ENCODE peak calls at places on chromosomes 3 and 15, in five cellular contexts. One of them, this sample, is unnamed.

GRCh38 chr3:116226245-116226644 is 219.0 kb downstream of the LSAMP start:
- DNase-seq in HepG2: no peak
- DNase-seq in A549: no peak
- DNase-seq in K562: no peak
- DNase-seq in GM12878: no peak
- DNase-seq in this sample: no peak

GRCh38 chr15:55084216-55084615 is 112.5 kb downstream of the RSL24D1 start:
- DNase-seq in K562: no peak
- DNase-seq in A549: no peak
- DNase-seq in HepG2: no peak
- DNase-seq in GM12878: no peak
- DNase-seq in this sample: no peak

GRCh38 chr3:50272911-50273688 is 4.2 kb downstream of the SEMA3B start:
- DNase-seq in K562: peak
- DNase-seq in A549: peak
- DNase-seq in HepG2: peak
- DNase-seq in GM12878: peak
- DNase-seq in this sample: peak

GRCh38 chr3:102225407-102226132 is 209.2 kb upstream of the ZPLD1 start:
- DNase-seq in A549: peak
- DNase-seq in GM12878: peak
- DNase-seq in K562: peak
- DNase-seq in HepG2: peak
- DNase-seq in this sample: peak

GRCh38 chr15:58546635-58547627 is 115.1 kb downstream of the LIPC start:
- DNase-seq in K562: peak
- DNase-seq in HepG2: peak
- DNase-seq in GM12878: no peak
- DNase-seq in A549: peak
- DNase-seq in this sample: no peak

GRCh38 chr3:129462365-129462968 is 22.4 kb downstream of the IFT122 start:
- DNase-seq in A549: no peak
- DNase-seq in K562: peak
- DNase-seq in HepG2: no peak
- DNase-seq in GM12878: no peak
- DNase-seq in this sample: no peak

GRCh38 chr3:52095990-52096775 is 39.8 kb upstream of the DUSP7 start:
- DNase-seq in GM12878: no peak
- DNase-seq in A549: no peak
- DNase-seq in K562: no peak
- DNase-seq in HepG2: no peak
- DNase-seq in this sample: no peak

GRCh38 chr3:102478160-102478559 is 43.3 kb downstream of the ZPLD1 start:
- DNase-seq in A549: no peak
- DNase-seq in HepG2: no peak
- DNase-seq in K562: no peak
- DNase-seq in GM12878: no peak
- DNase-seq in this sample: no peak

GRCh38 chr3:179794355-179794754 is 141.5 kb downstream of the USP13 start:
- DNase-seq in K562: no peak
- DNase-seq in HepG2: no peak
- DNase-seq in A549: no peak
- DNase-seq in GM12878: no peak
- DNase-seq in this sample: no peak

DNA sequence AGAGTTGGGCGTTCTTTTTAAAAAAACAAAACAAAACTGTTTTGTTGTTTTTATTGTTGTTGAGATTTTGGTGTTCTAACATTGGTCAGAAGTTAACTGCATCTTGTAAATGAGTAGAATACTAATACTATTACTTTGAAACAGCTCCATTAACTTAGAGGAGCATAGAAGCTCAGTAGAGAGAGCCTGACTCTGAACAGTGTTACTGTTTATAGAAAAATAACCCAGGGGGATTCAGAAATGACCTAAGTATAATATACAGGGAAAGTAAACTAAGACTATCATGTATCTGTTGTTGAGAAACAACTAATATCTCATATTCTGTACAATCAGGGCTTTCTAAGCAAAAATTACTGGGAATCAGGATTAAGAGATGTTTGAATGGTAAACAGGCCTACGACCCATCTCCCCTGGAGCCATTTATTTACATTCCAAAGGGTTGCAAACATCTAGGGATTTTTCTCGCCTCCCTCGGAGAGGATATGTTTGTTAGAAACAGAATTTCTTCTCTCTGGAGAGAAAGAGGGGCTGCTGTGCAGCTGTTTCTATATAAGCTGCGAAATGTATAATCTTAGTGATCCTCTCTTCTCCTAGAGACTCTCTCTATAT is 827.4 kb upstream of the DPPA4 start:
- DNase-seq in GM12878: no peak
- DNase-seq in A549: peak
- DNase-seq in K562: no peak
- DNase-seq in HepG2: no peak
- DNase-seq in this sample: peak
- TF ChIP-seq JUNB in GM12878: no peak
- TF ChIP-seq JUNB in A549: no peak
- TF ChIP-seq JUNB in K562: no peak
- TF ChIP-seq JUNB in HepG2: no peak
- TF ChIP-seq JUNB in this sample: no peak

DNA sequence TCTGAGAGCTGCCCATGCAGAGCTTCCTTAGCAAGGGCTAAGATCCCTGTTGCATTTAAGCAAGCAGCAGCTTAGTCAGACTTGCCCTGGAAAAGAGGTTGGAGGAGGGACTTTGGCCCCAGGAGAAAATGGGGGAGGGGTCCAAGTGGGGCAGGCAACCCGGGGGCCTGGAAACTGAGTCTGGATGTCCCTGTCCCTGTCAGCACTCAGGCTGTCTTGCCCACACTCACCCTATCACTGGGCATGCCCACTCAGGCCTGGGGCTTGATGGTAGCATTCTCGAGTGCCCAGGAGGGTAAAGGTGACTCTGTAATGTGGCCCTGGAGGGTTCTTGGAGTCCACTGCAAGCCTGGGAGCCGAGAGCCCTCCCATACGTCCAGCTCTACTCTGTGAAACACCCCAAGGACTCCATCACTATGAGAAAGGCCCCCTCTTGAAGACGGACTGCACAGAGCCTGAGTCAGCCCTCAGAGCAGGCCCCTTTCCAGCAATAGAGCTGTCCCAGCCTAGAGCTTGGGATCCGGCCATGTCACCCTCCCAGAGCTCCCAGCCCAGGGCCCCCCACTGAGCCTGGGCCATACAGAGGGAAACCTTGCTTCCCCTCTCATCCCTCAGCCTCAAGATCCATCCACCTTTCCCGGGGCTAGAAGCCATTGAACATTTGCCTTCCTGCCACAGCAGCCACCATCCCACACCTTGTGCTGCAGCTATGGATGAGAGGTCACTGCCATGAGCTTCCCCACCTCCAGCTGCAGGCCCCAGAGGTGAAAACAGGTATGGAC is 13.4 kb downstream of the MYL3 start:
- DNase-seq in HepG2: no peak
- DNase-seq in K562: no peak
- DNase-seq in GM12878: no peak
- DNase-seq in A549: no peak
- DNase-seq in this sample: no peak
- TF ChIP-seq JUNB in HepG2: no peak
- TF ChIP-seq JUNB in K562: no peak
- TF ChIP-seq JUNB in GM12878: no peak
- TF ChIP-seq JUNB in A549: no peak
- TF ChIP-seq JUNB in this sample: no peak

DNA sequence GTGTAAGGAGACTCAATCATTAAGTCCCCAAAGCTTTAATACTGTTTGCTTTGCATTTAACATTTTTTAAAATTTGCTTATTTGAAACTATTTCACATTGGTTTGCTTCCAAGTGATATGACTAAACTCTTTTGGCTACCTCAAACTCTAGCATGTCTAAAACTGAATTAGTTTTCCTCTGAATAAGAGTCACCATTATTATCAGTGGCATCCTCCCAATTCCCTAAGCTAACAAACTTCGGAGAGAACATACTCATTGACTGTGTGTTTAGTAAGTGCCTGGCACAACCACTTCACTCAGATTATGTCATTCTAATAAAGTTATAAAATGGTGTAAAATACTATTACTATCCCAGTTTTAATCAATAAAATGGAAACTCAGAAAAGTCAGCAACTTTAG is 21.9 kb downstream of the ATOSA start:
- DNase-seq in HepG2: no peak
- DNase-seq in K562: no peak
- DNase-seq in A549: no peak
- DNase-seq in GM12878: no peak
- DNase-seq in this sample: no peak
- TF ChIP-seq JUNB in HepG2: no peak
- TF ChIP-seq JUNB in K562: no peak
- TF ChIP-seq JUNB in A549: no peak
- TF ChIP-seq JUNB in GM12878: no peak
- TF ChIP-seq JUNB in this sample: no peak

DNA sequence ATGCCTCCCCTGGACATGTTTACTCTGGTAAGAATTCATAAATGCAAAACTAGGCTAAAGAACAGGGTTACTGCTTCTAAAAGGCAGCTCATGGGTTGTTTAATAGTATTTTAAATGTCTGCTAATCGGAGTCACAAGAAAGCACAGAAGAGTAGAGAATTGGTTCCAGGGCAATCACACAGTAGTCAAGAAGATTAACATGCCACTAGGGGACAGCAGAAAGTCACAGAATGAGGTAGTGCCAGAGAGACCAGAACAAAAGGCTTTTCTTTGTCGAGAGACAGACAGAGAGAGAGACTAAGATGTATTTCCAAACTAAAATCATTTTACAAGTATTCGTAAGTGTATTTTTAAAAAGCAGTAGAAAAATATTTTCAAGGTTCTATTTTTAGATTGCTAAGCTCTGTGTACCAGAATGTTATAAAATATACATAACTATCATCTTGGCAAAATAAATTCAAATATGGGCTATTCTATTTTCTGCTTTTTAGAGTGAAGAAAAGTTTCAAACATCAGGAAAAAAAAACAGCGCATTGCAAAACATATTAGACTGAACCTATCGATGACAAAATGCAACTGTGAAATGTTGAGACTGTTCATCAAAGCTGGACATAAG is 78.3 kb upstream of the CDIN1 start:
- DNase-seq in HepG2: peak
- DNase-seq in GM12878: peak
- DNase-seq in K562: peak
- DNase-seq in A549: peak
- DNase-seq in this sample: peak
- TF ChIP-seq JUNB in HepG2: no peak
- TF ChIP-seq JUNB in GM12878: no peak
- TF ChIP-seq JUNB in K562: no peak
- TF ChIP-seq JUNB in A549: no peak
- TF ChIP-seq JUNB in this sample: no peak

GRCh38 chr3:121834079-121834730 is 655 bp downstream of the IQCB1 start:
- DNase-seq in HepG2: peak
- DNase-seq in K562: peak
- DNase-seq in A549: no peak
- DNase-seq in GM12878: no peak
- DNase-seq in this sample: peak

GRCh38 chr3:121836069-121836468 is 1.1 kb downstream of the EAF2 start:
- DNase-seq in K562: no peak
- DNase-seq in HepG2: no peak
- DNase-seq in GM12878: no peak
- DNase-seq in A549: no peak
- DNase-seq in this sample: no peak

GRCh38 chr3:121839962-121840361 is 5.0 kb downstream of the EAF2 start:
- DNase-seq in GM12878: no peak
- DNase-seq in K562: no peak
- DNase-seq in A549: no peak
- DNase-seq in HepG2: no peak
- DNase-seq in this sample: no peak

DNA sequence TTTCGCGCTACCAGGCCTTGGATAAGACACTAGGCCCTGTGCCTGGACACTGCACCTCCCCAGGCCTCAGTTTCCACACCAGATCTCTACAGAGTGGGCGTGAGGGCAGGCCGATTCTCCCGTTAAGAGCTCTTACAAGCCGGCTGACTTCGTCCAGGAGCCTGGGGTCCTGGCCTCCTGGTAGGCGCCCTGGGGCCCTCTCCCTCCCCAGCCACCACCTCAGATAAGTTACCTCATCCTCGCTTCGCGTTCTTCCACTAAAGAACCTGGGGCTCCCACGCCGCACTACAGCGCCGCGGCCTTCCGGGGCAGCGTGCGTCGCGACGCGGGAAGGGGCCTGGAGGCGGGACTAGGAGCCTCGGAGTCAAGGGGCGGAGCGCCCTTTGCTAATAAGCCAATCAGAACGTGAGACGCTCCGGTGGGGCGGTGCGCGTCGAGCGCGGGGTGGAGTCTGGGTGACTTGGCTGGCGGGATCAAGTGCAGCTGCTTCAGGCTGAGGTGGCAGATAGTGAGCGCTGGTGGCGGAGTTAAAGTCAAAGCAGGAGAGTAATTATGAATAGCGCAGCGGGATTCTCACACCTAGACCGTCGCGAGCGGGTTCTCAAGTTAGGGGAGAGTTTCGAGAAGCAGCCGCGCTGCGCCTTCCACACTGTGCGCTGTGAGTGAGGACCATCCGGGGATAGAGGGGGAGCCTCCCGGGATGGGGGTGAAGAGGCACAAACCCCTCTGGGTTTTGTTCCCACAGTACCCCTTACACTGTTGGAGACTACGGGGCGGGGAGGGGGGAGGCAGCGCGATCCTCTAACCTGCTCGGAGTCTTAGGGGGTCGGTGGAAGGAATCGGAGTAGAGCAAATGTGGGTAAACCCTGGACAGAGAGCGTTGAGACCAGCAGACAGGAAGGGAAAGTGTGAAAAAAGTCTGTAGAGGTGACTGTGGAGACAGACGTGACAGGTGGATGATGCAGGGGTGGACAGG is at the start of the genes EAF2 and IQCB1:
- DNase-seq in A549: peak
- DNase-seq in K562: peak
- DNase-seq in HepG2: peak
- DNase-seq in GM12878: peak
- DNase-seq in this sample: peak
- TF ChIP-seq JUNB in A549: no peak
- TF ChIP-seq JUNB in K562: no peak
- TF ChIP-seq JUNB in HepG2: no peak
- TF ChIP-seq JUNB in GM12878: peak
- TF ChIP-seq JUNB in this sample: no peak

GRCh38 chr15:27358751-27359434 is 387.9 kb downstream of the GABRG3 start:
- DNase-seq in GM12878: no peak
- DNase-seq in K562: peak
- DNase-seq in HepG2: peak
- DNase-seq in A549: peak
- DNase-seq in this sample: peak
- TF ChIP-seq JUNB in GM12878: no peak
- TF ChIP-seq JUNB in K562: no peak
- TF ChIP-seq JUNB in HepG2: no peak
- TF ChIP-seq JUNB in A549: no peak
- TF ChIP-seq JUNB in this sample: no peak

DNA sequence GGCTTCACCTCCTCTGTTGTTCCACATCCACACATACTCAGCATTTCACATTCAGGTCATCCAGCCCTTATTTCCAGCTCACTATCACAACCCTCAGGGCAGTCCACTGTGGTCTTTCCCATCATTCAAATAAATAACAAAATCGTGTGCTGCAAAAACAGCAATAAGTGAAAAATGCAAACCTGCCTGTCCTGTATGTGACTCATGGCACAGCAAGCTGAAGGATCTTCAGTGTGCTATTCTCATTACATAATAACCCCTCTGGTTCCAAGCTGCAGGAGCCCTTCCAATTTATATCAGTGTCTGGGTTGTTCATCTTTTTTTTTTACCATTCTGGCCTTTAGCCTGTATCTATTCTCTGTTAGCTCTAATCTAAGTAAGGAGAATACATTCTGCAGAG is 185.3 kb upstream of the UBE2E2 start:
- DNase-seq in HepG2: no peak
- DNase-seq in K562: no peak
- DNase-seq in A549: no peak
- DNase-seq in GM12878: no peak
- DNase-seq in this sample: no peak
- TF ChIP-seq JUNB in HepG2: no peak
- TF ChIP-seq JUNB in K562: no peak
- TF ChIP-seq JUNB in A549: no peak
- TF ChIP-seq JUNB in GM12878: no peak
- TF ChIP-seq JUNB in this sample: no peak

This sample was measured in GM23338.